ENCODE peak calls at places on chromosomes 7 and 10, in six cellular contexts. A, L, C, V, R and S are unnamed samples.

GRCh38 chr10:17872191-17873091 is 63.3 kb downstream of the MRC1 start:
- DNase-seq in A (peak; percentile 1), R (no peak), V (no peak), L (no peak), C (peak; percentile 4), S (peak; percentile 31)

GRCh38 chr10:34228066-34228465 is 587.0 kb downstream of the PARD3 start:
- DNase-seq in C (no peak), R (no peak), A (no peak), L (no peak), V (no peak), S (no peak)

GRCh38 chr10:50614444-50615137 is 9.2 kb downstream of the SGMS1 start:
- DNase-seq in V (no peak), R (no peak), C (no peak), A (no peak), L (no peak), S (no peak)

GRCh38 chr7:133936074-133936473 is 191.1 kb upstream of the LRGUK start:
- DNase-seq in R (no peak), V (no peak), L (no peak), C (peak; percentile 22), A (no peak), S (peak; percentile 72)

GRCh38 chr7:69609901-69610674 is 11.8 kb downstream of the AUTS2 start:
- DNase-seq in R (no peak), A (no peak), V (no peak), L (no peak), C (no peak), S (peak; percentile 72)

GRCh38 chr10:48545462-48546145 is 59.3 kb downstream of the ARHGAP22 start:
- DNase-seq in V (no peak), L (no peak), C (no peak), R (no peak), A (no peak), S (no peak)

GRCh38 chr7:51101111-51101757 is 215.4 kb downstream of the COBL start:
- DNase-seq in A (no peak), R (no peak), L (no peak), V (no peak), C (no peak), S (no peak)

GRCh38 chr7:75650062-75650461 is 88.7 kb downstream of the HIP1 start:
- DNase-seq in L (no peak), A (no peak), V (no peak), R (no peak), C (no peak), S (no peak)

GRCh38 chr7:25565949-25566348 is 337.7 kb upstream of the NPVF start:
- DNase-seq in A (peak; percentile 83), V (peak; percentile 63), R (peak; percentile 49), C (peak; percentile 60), L (peak; percentile 46), S (peak; percentile 42)

GRCh38 chr7:2754086-2754485 is 66.1 kb downstream of the AMZ1 start:
- DNase-seq in R (no peak), A (no peak), C (no peak), V (no peak), L (no peak), S (no peak)

GRCh38 chr7:137801003-137801402 is 45.8 kb downstream of the DGKI start:
- DNase-seq in L (no peak), A (no peak), V (no peak), C (peak; percentile 4), R (no peak), S (peak; percentile 23)

GRCh38 chr7:110010379-110010778 is 1080.5 kb upstream of the LRRN3 start:
- DNase-seq in V (no peak), R (no peak), L (no peak), C (no peak), A (peak; percentile 38), S (no peak)

GRCh38 chr7:35801392-35802101 is 690 bp downstream of the SEPTIN7 start:
- DNase-seq in L (peak; percentile 37), A (peak; percentile 90), R (peak; percentile 69), V (peak; percentile 83), C (peak; percentile 58), S (peak; percentile 65)

GRCh38 chr7:70674268-70675025 is 457.5 kb upstream of the GALNT17 start:
- DNase-seq in A (no peak), L (no peak), C (no peak), V (no peak), R (no peak), S (no peak)

GRCh38 chr7:78139335-78139734 is 340.8 kb downstream of the PHTF2 start:
- DNase-seq in L (no peak), C (no peak), R (no peak), V (no peak), A (no peak), S (peak; percentile 47)

GRCh38 chr10:120279196-120279595 is 177.8 kb upstream of the PLPP4 start:
- DNase-seq in V (no peak), C (no peak), R (no peak), L (no peak), A (peak; percentile 28), S (no peak)

GRCh38 chr10:70513848-70514309 is 35.3 kb downstream of the PALD1 start:
- DNase-seq in C (no peak), R (no peak), V (no peak), A (no peak), L (no peak), S (no peak)

GRCh38 chr10:111522551-111522950 is 445.7 kb downstream of the ADRA2A start:
- DNase-seq in C (no peak), V (no peak), A (no peak), R (no peak), L (no peak), S (no peak)

GRCh38 chr7:84372155-84372621 is 177.6 kb upstream of the SEMA3A start:
- DNase-seq in A (no peak), V (no peak), L (no peak), R (no peak), C (peak; percentile 42), S (peak; percentile 99)

GRCh38 chr7:24390376-24391157 is 106.6 kb downstream of the NPY start:
- DNase-seq in A (no peak), V (no peak), R (no peak), L (no peak), C (no peak), S (no peak)

GRCh38 chr10:93438796-93439253 is 43.3 kb downstream of the MYOF start:
- DNase-seq in R (no peak), L (no peak), C (peak; percentile 82), A (no peak), V (no peak), S (peak; percentile 32)

GRCh38 chr10:11263039-11263345 is 245.3 kb downstream of the CELF2 start:
- DNase-seq in R (no peak), A (no peak), L (no peak), C (no peak), V (no peak), S (no peak)

GRCh38 chr10:78806805-78807221 is 262.0 kb upstream of the ZMIZ1 start:
- DNase-seq in V (no peak), R (no peak), A (no peak), L (no peak), C (peak; percentile 19), S (no peak)

GRCh38 chr7:1692500-1693418 is 22.7 kb downstream of the ELFN1 start:
- DNase-seq in A (no peak), V (no peak), R (no peak), C (no peak), L (no peak), S (no peak)

GRCh38 chr10:77351386-77351785 is 286.2 kb downstream of the KCNMA1 start:
- DNase-seq in V (no peak), C (peak; percentile 11), L (no peak), A (no peak), R (no peak), S (peak; percentile 53)

GRCh38 chr10:94859086-94859485 is 79.4 kb upstream of the CYP2C9 start:
- DNase-seq in C (no peak), V (no peak), L (no peak), A (no peak), R (no peak), S (no peak)

GRCh38 chr7:159140170-159140910 is 4.3 kb downstream of the VIPR2 start:
- DNase-seq in R (no peak), V (peak; percentile 28), A (no peak), L (no peak), C (no peak), S (no peak)